ENCODE peak calls at places on chromosomes 1 and 21, in five cellular contexts. One of them, this sample, is unnamed. For H3K4me1, the result is how much of the 10 kb centered on the place peaks cover.

GRCh38 chr1:30403061-30403645 is 320.2 kb downstream of the MATN1 start:
- DNase-seq in GM23248: no peak
- DNase-seq in fibroblast of lung: no peak
- DNase-seq in PC-3: no peak
- DNase-seq in mesendoderm: no peak
- DNase-seq in this sample: no peak

GRCh38 chr1:83931658-83932253 is 67.2 kb downstream of the TTLL7 start:
- DNase-seq in GM23248: peak
- DNase-seq in mesendoderm: peak
- DNase-seq in PC-3: peak
- DNase-seq in fibroblast of lung: peak
- DNase-seq in this sample: no peak

GRCh38 chr1:101198842-101199636 is 37.8 kb upstream of the S1PR1 start:
- DNase-seq in mesendoderm: no peak
- DNase-seq in fibroblast of lung: no peak
- DNase-seq in GM23248: no peak
- DNase-seq in PC-3: no peak
- DNase-seq in this sample: no peak

GRCh38 chr1:195999022-195999421 is 609.2 kb downstream of the KCNT2 start:
- DNase-seq in fibroblast of lung: no peak
- DNase-seq in GM23248: no peak
- DNase-seq in PC-3: no peak
- DNase-seq in mesendoderm: no peak
- DNase-seq in this sample: no peak

GRCh38 chr1:35243681-35244080 is 24.8 kb upstream of the ZMYM4 start:
- DNase-seq in GM23248: no peak
- DNase-seq in mesendoderm: no peak
- DNase-seq in fibroblast of lung: no peak
- DNase-seq in PC-3: peak
- DNase-seq in this sample: no peak

GRCh38 chr1:87898401-87898800 is 569.7 kb downstream of the LMO4 start:
- DNase-seq in mesendoderm: no peak
- DNase-seq in fibroblast of lung: no peak
- DNase-seq in PC-3: no peak
- DNase-seq in GM23248: no peak
- DNase-seq in this sample: no peak

GRCh38 chr1:25754421-25755195 is 45.4 kb upstream of the SELENON start:
- DNase-seq in PC-3: no peak
- DNase-seq in GM23248: no peak
- DNase-seq in fibroblast of lung: no peak
- DNase-seq in mesendoderm: no peak
- DNase-seq in this sample: no peak

GRCh38 chr1:214234635-214235025 is 46.3 kb upstream of the SMYD2 start:
- DNase-seq in fibroblast of lung: no peak
- DNase-seq in mesendoderm: no peak
- DNase-seq in GM23248: peak
- DNase-seq in PC-3: no peak
- DNase-seq in this sample: no peak

GRCh38 chr1:2645143-2645542 is 12.3 kb upstream of the MMEL1 start:
- DNase-seq in mesendoderm: no peak
- DNase-seq in fibroblast of lung: no peak
- DNase-seq in PC-3: no peak
- DNase-seq in GM23248: no peak
- DNase-seq in this sample: peak

GRCh38 chr1:21783679-21784603 is 992 bp upstream of the USP48 start:
- DNase-seq in PC-3: no peak
- DNase-seq in fibroblast of lung: peak
- DNase-seq in GM23248: peak
- DNase-seq in mesendoderm: peak
- DNase-seq in this sample: peak

GRCh38 chr1:81174052-81174451 is 626.7 kb upstream of the ADGRL2 start:
- DNase-seq in PC-3: peak
- DNase-seq in mesendoderm: no peak
- DNase-seq in fibroblast of lung: peak
- DNase-seq in GM23248: no peak
- DNase-seq in this sample: no peak

GRCh38 chr1:227305894-227306626 is 12.2 kb downstream of the CDC42BPA start:
- DNase-seq in PC-3: no peak
- DNase-seq in mesendoderm: no peak
- DNase-seq in fibroblast of lung: no peak
- DNase-seq in GM23248: no peak
- DNase-seq in this sample: no peak

GRCh38 chr1:153697873-153698647 is 19.6 kb downstream of the NPR1 start:
- DNase-seq in PC-3: no peak
- DNase-seq in mesendoderm: peak
- DNase-seq in GM23248: peak
- DNase-seq in fibroblast of lung: peak
- DNase-seq in this sample: peak

GRCh38 chr1:218829143-218829542 is 344.5 kb upstream of the LYPLAL1 start:
- DNase-seq in GM23248: peak
- DNase-seq in PC-3: peak
- DNase-seq in fibroblast of lung: peak
- DNase-seq in mesendoderm: peak
- DNase-seq in this sample: no peak

GRCh38 chr1:90114521-90115141 is 119.7 kb downstream of the ZNF326 start:
- DNase-seq in GM23248: peak
- DNase-seq in PC-3: peak
- DNase-seq in fibroblast of lung: peak
- DNase-seq in mesendoderm: peak
- DNase-seq in this sample: no peak

GRCh38 chr1:53659436-53659835 is 79.5 kb downstream of the GLIS1 start:
- DNase-seq in PC-3: no peak
- DNase-seq in fibroblast of lung: no peak
- DNase-seq in GM23248: no peak
- DNase-seq in mesendoderm: no peak
- DNase-seq in this sample: no peak

DNA sequence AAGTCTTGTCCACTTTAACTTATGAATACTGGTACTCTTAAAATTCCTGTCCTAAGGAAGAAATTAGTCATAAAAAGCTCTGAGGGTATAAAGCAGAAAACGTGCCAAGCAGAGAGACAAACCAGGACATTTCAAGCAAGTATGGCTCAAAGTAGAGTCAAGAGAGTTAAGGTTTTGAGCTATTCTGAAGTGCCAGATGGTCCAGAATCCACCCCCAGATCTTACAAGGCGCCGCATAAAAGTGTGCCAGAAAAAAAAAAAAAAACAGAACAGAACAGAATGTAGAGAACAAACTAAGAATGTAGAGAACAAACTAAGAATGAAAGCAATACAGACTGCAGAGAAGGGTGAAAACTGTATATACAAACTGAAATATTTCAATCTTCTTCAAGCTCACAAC is 12.5 kb downstream of the EPS15 start:
- DNase-seq in fibroblast of lung: peak
- DNase-seq in GM23248: peak
- DNase-seq in PC-3: no peak
- DNase-seq in mesendoderm: no peak
- DNase-seq in this sample: no peak
- H3K9ac ChIP-seq in fibroblast of lung: no peak
- H3K9ac ChIP-seq in GM23248: peak
- H3K9ac ChIP-seq in PC-3: no peak
- H3K9ac ChIP-seq in mesendoderm: no peak
- H3K9ac ChIP-seq in this sample: no peak

DNA sequence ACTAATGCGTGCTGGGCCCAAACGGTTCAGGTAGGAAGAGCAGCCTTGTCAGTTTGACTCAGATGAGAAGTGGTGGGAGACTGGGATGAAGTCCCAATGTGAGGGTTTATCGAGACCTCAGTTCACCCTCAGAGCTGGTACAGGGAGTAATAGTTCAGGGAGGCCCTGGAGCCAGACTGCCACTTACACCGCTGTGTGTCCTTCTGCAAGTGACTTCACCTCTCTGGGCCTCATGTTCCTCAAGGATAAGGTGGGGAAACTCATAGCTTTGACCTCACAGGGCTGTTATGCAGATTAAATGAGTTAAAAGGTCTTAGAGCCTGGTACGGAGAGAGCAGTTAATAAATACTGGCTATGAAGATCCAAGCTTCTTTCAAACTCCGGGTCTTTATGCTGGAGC is 219.9 kb downstream of the TRABD2B start:
- DNase-seq in PC-3: no peak
- DNase-seq in mesendoderm: no peak
- DNase-seq in fibroblast of lung: no peak
- DNase-seq in GM23248: no peak
- DNase-seq in this sample: no peak
- H3K4me1 ChIP-seq in PC-3: under half
- H3K4me1 ChIP-seq in mesendoderm: under half
- H3K4me1 ChIP-seq in fibroblast of lung: under half
- H3K4me1 ChIP-seq in GM23248: under half
- H3K4me1 ChIP-seq in this sample: under half

DNA sequence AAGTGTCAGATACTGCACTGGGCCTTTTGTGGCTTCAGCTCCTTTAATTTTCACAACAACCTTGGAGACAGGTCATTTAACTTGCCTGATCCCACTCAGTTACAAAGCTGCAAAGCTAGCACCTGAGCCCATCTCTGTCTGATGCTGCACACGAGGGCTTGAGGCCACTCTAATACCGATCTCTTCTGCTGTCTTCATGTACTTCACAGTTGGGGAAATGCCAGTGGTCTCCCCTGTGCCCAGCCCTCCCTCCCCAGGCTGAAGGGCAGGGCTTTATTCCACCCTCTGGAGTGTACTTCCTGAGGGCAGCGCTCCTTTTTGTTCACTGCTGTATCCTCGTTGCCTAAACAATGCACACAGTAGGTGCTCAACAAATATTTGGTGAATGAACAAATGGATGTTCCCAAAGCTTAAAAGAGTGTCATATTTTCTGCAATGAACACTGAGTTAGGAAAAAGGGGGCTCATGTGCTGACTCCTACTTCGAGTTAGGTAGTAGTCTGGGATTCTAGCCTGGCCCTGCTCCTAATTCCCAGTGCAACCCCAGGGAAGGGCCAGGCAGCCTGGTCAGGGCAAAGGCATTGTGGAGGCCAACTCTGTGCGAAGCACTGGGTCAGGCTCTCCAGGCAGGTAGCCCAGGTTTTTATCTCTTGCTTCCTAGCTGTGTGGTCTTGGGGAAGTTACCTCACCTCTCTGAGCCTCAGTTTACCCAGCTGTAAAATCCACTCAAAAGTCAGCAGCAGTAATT is 1.1 kb downstream of the TMCO4 start:
- DNase-seq in GM23248: peak
- DNase-seq in PC-3: no peak
- DNase-seq in mesendoderm: no peak
- DNase-seq in fibroblast of lung: no peak
- DNase-seq in this sample: no peak
- H3K4me3 ChIP-seq in GM23248: peak
- H3K4me3 ChIP-seq in PC-3: peak
- H3K4me3 ChIP-seq in mesendoderm: no peak
- H3K4me3 ChIP-seq in fibroblast of lung: peak
- H3K4me3 ChIP-seq in this sample: peak

GRCh38 chr1:179016694-179017382 is 8.9 kb upstream of the FAM20B start:
- DNase-seq in fibroblast of lung: peak
- DNase-seq in PC-3: peak
- DNase-seq in GM23248: peak
- DNase-seq in mesendoderm: no peak
- DNase-seq in this sample: peak

GRCh38 chr1:179014123-179014522 is 11.6 kb upstream of the FAM20B start:
- DNase-seq in fibroblast of lung: no peak
- DNase-seq in PC-3: no peak
- DNase-seq in mesendoderm: no peak
- DNase-seq in GM23248: no peak
- DNase-seq in this sample: no peak

GRCh38 chr1:179021873-179022272 is 3.8 kb upstream of the FAM20B start:
- DNase-seq in PC-3: no peak
- DNase-seq in GM23248: peak
- DNase-seq in fibroblast of lung: peak
- DNase-seq in mesendoderm: no peak
- DNase-seq in this sample: no peak

GRCh38 chr1:179015396-179015795 is 10.3 kb upstream of the FAM20B start:
- DNase-seq in GM23248: no peak
- DNase-seq in PC-3: no peak
- DNase-seq in fibroblast of lung: no peak
- DNase-seq in mesendoderm: no peak
- DNase-seq in this sample: no peak

DNA sequence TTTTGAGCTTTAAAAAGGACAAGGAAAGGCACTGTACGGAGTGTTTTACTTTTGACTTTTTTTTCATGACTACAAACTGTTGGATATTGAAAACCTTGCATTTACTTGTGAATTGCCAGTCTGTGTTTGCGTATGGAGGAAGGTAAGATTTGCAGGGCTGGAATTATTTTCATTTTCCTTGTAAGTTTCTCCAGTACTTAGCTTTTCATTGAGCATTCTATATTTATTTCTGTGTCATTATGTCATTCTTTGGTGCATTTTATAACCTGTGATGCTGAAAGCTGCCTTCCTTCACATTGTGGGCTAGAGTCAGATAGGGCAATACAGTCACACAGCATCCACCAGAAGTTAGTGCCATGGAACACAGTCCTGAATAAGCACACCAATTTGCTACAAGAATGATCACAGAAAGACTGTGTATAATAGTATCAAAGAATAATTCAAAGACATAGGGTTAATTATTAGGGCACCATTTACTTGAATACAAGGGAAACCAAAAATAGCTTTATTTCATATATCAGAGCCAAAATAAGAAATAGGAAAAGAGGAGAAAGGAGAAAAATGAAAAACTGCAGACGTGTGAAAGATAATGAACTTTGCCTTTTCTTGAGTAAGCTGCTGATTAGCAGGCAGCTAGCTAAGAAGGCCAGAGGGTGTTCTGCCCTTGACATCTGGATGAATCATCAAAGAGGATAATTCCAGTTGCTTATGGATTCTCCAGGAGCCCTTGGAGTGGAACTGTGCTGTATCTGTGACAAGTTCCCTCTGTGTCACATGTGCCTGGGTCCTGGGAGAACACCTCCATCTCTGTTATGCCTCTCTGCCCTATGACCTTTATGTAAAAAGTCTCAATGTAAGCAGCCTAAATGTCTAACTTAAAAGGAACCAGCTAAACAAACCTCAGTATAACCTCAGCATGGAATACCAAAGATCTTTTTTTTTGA is 8.0 kb upstream of the FAM20B start:
- DNase-seq in fibroblast of lung: peak
- DNase-seq in mesendoderm: no peak
- DNase-seq in PC-3: peak
- DNase-seq in GM23248: peak
- DNase-seq in this sample: no peak
- H3K9ac ChIP-seq in fibroblast of lung: no peak
- H3K9ac ChIP-seq in mesendoderm: no peak
- H3K9ac ChIP-seq in PC-3: peak
- H3K9ac ChIP-seq in GM23248: peak
- H3K9ac ChIP-seq in this sample: no peak

DNA sequence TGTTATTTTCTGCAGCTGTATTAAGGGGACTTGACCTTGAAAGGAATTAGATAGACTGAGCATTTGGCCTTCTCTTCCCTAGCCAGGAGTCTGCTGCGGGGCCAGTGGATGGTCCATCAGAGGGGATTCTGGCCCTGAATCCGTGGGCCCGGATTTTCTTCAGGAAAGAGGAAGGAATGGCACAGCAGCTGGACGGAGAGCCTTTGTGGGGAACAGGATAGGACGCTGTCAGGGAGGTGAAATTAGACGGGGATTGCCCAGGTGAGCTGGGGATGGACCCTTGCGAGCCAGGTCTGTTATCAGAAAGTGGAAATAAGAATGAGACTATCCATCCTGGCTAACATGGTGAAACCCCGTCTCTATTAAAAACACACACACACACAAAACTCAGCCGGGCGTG is 1.7 kb upstream of the C2CD2 start:
- DNase-seq in PC-3: no peak
- DNase-seq in mesendoderm: no peak
- DNase-seq in fibroblast of lung: no peak
- DNase-seq in GM23248: no peak
- DNase-seq in this sample: peak
- H3K4me1 ChIP-seq in PC-3: half or more
- H3K4me1 ChIP-seq in mesendoderm: under half
- H3K4me1 ChIP-seq in fibroblast of lung: under half
- H3K4me1 ChIP-seq in GM23248: under half
- H3K4me1 ChIP-seq in this sample: under half

This sample was measured in kidney.